ENCODE peak calls at places on chromosomes 12 and 14, in four cellular contexts. T is body of pancreas, E is H54, A is NB4. P is an unnamed sample.

GRCh38 chr12:52529417-52529816 is 9.2 kb upstream of the KRT5 start:
- DNase-seq in T (no peak), E (no peak), A (no peak), P (no peak)

GRCh38 chr14:94753067-94753466 is 16.8 kb downstream of the GSC start:
- DNase-seq in T (no peak), E (no peak), A (no peak), P (no peak)

GRCh38 chr12:118060301-118061010 is 523 bp downstream of the WSB2 start:
- DNase-seq in T (peak), E (peak), A (peak), P (peak)

GRCh38 chr12:77795699-77796098 is 35.0 kb upstream of the NAV3 start:
- DNase-seq in T (no peak), E (no peak), A (no peak), P (no peak)

GRCh38 chr14:50040401-50040775 is 76.0 kb downstream of the VCPKMT start:
- DNase-seq in T (no peak), E (peak), A (peak), P (no peak)

GRCh38 chr12:124694846-124695497 is 127.6 kb upstream of the NCOR2 start:
- DNase-seq in T (no peak), E (peak), A (peak), P (no peak)

GRCh38 chr12:126554599-126554998 is 1489.4 kb downstream of the AACS start:
- DNase-seq in T (no peak), E (no peak), A (no peak), P (no peak)

GRCh38 chr12:49921299-49921698 is 17.6 kb upstream of the FAIM2 start:
- DNase-seq in T (no peak), E (no peak), A (no peak), P (no peak)

GRCh38 chr12:49206389-49206788 is 17.5 kb upstream of the TUBA1A start:
- DNase-seq in T (no peak), E (no peak), A (no peak), P (no peak)

GRCh38 chr12:17304503-17305347 is 698.8 kb upstream of the LMO3 start:
- DNase-seq in T (no peak), E (no peak), A (peak), P (no peak)

GRCh38 chr12:54173066-54173726 is 15.6 kb downstream of the SMUG1 start:
- DNase-seq in T (peak), E (no peak), A (peak), P (no peak)

GRCh38 chr12:123696209-123696608 is 15.9 kb upstream of the ATP6V0A2 start:
- DNase-seq in T (peak), E (no peak), A (no peak), P (no peak)

GRCh38 chr12:124994435-124994975 is 1.1 kb downstream of the BRI3BP start:
- DNase-seq in T (peak), E (no peak), A (peak), P (peak)

GRCh38 chr14:72476657-72477499 is 417.0 kb downstream of the DPF3 start:
- DNase-seq in T (no peak), E (peak), A (peak), P (peak)

GRCh38 chr12:40146800-40147797 is 41.2 kb upstream of the SLC2A13 start:
- DNase-seq in T (no peak), E (no peak), A (peak), P (peak)

GRCh38 chr14:38047518-38047917 is 160.2 kb upstream of the SSTR1 start:
- DNase-seq in T (no peak), E (no peak), A (no peak), P (no peak)

GRCh38 chr14:104342435-104343293 is 204.3 kb downstream of the KIF26A start:
- DNase-seq in T (no peak), E (no peak), A (no peak), P (no peak)

GRCh38 chr12:104790296-104791125 is 167.6 kb downstream of the SLC41A2 start:
- DNase-seq in T (peak), E (peak), A (peak), P (peak)

GRCh38 chr12:25054076-25054782 is 105.3 kb upstream of the BCAT1 start:
- DNase-seq in T (no peak), E (no peak), A (peak), P (peak)

GRCh38 chr12:57016348-57016747 is at the start of gene TAC3:
- DNase-seq in T (no peak), E (no peak), A (peak), P (peak)

GRCh38 chr12:123398177-123398916 is 14.4 kb downstream of the KMT5A start:
- DNase-seq in T (peak), E (no peak), A (no peak), P (peak)

GRCh38 chr14:71803539-71804260 is 128.5 kb upstream of the RGS6 start:
- DNase-seq in T (no peak), E (no peak), A (no peak), P (no peak)

GRCh38 chr14:20332946-20333782 is at the start of gene CCNB1IP1:
- DNase-seq in T (peak), E (peak), A (peak), P (peak)

GRCh38 chr12:90816353-90817089 is 138.5 kb downstream of the CCER1 start:
- DNase-seq in T (no peak), E (no peak), A (no peak), P (no peak)

GRCh38 chr12:123457980-123458779 is at the start of gene SNRNP35:
- DNase-seq in T (peak), E (peak), A (peak), P (peak)

GRCh38 chr12:68175566-68176033 is 16.1 kb upstream of the IFNG start:
- DNase-seq in T (no peak), E (no peak), A (no peak), P (no peak)

GRCh38 chr12:20578142-20578541 is 117.0 kb upstream of the SLCO1C1 start:
- DNase-seq in T (no peak), E (no peak), A (no peak), P (no peak)

GRCh38 chr12:5803532-5803931 is 141.5 kb downstream of the ANO2 start:
- DNase-seq in T (no peak), E (no peak), A (no peak), P (no peak)

GRCh38 chr12:122918827-122919226 is 22.9 kb upstream of the VPS37B start:
- DNase-seq in T (no peak), E (no peak), A (no peak), P (no peak)

GRCh38 chr14:103845327-103845726 is 2.0 kb downstream of the PPP1R13B start:
- DNase-seq in T (no peak), E (no peak), A (no peak), P (no peak)

GRCh38 chr12:18861287-18861858 is 123.5 kb downstream of the CAPZA3 start:
- DNase-seq in T (no peak), E (no peak), A (peak), P (peak)

GRCh38 chr14:36870776-36871175 is 209.1 kb downstream of the PAX9 start:
- DNase-seq in T (no peak), E (no peak), A (no peak), P (no peak)

GRCh38 chr12:75631809-75632208 is 120.4 kb upstream of the KRR1 start:
- DNase-seq in T (no peak), E (no peak), A (no peak), P (no peak)

GRCh38 chr12:80778005-80778541 is 61.4 kb downstream of the MYF5 start:
- DNase-seq in T (peak), E (no peak), A (peak), P (peak)

GRCh38 chr14:104770851-104771272 is 17.9 kb downstream of the SIVA1 start:
- DNase-seq in T (no peak), E (no peak), A (peak), P (peak)

GRCh38 chr14:104820669-104821228 is 19.8 kb downstream of the ZBTB42 start:
- DNase-seq in T (peak), E (no peak), A (no peak), P (no peak)

GRCh38 chr12:95590775-95591174 is 39.5 kb upstream of the USP44 start:
- DNase-seq in T (peak), E (no peak), A (no peak), P (no peak)

GRCh38 chr12:79677667-79678066 is 13.1 kb downstream of the PAWR start:
- DNase-seq in T (no peak), E (no peak), A (no peak), P (no peak)

GRCh38 chr12:118645219-118645618 is 268.9 kb downstream of the SUDS3 start:
- DNase-seq in T (peak), E (no peak), A (peak), P (peak)

GRCh38 chr12:120580787-120581723 is at the start of gene POP5:
- DNase-seq in T (peak), E (peak), A (peak), P (peak)
- TF ChIP-seq POLR2A in T (peak), E (peak), A (peak), P (peak)

DNA sequence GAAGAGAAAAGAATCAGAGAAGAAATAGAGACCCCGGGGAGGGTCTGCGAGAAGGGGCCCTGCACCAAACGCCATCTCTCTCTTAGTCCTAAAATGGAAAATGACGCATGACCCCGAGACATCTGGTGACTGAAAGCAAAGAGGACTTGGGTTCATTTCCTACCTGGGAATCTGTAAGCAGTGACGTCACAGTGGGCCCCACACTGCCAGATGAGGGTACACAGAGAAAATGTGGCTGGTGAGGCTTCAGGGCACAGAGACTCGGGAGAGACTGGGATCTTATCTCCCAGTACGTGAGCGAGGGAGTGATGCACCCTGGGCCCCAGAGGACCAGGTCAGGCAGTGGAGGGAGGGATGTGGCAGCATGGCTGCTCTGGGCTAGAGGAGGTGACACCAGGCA is 288.1 kb upstream of the SFSWAP start:
- DNase-seq in T (no peak), E (no peak), A (no peak), P (no peak)
- TF ChIP-seq POLR2A in T (no peak), E (no peak), A (no peak), P (no peak)

DNA sequence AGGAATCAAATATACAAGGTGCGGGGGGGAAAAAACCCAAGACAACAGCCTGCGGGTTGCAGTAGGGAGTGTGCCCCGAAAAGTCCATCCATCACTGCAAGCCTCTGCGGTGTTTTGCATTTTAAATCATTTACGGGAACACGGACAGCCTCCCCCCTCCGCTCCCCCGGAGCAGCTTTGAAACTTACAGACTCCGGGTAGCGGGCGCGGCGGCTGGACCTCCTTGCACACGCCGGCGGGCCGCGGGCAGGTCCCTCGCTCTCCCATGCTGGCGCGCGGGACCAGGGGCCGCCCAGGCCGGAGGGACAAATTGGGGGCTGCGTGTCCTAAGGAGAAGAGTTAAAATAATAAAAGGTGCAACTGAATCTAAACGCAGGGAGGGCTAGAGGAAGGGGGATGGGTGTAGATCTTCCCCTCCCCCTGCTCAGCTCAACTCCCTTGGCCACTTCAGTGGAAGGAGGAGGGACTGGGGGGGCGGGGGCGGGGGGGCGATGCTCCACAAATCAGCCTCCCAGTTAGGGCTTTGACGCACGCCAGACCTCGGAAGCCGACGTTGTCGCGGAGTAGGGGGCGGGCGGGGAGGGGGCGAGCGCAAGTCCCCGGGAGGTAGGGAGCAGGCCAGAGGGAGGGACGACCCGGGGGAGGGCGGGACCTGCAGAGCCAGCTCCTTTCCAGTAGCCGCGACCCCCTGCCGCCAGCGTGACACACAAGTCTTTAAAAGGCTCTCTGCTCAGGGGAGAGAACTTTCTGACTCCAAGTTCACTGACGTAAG is at the start of gene KCNJ8:
- DNase-seq in T (peak), E (no peak), A (peak), P (no peak)
- TF ChIP-seq POLR2A in T (peak), E (no peak), A (no peak), P (no peak)

GRCh38 chr12:754238-754816 is 1.9 kb downstream of the WNK1 start:
- DNase-seq in T (peak), E (no peak), A (peak), P (peak)

GRCh38 chr12:753401-754237 is 1.2 kb downstream of the WNK1 start:
- DNase-seq in T (peak), E (no peak), A (peak), P (peak)

GRCh38 chr12:751828-752672 is at the start of gene WNK1:
- DNase-seq in T (peak), E (peak), A (peak), P (peak)

GRCh38 chr12:751192-751827 is 1.1 kb upstream of the WNK1 start:
- DNase-seq in T (peak), E (peak), A (peak), P (peak)

DNA sequence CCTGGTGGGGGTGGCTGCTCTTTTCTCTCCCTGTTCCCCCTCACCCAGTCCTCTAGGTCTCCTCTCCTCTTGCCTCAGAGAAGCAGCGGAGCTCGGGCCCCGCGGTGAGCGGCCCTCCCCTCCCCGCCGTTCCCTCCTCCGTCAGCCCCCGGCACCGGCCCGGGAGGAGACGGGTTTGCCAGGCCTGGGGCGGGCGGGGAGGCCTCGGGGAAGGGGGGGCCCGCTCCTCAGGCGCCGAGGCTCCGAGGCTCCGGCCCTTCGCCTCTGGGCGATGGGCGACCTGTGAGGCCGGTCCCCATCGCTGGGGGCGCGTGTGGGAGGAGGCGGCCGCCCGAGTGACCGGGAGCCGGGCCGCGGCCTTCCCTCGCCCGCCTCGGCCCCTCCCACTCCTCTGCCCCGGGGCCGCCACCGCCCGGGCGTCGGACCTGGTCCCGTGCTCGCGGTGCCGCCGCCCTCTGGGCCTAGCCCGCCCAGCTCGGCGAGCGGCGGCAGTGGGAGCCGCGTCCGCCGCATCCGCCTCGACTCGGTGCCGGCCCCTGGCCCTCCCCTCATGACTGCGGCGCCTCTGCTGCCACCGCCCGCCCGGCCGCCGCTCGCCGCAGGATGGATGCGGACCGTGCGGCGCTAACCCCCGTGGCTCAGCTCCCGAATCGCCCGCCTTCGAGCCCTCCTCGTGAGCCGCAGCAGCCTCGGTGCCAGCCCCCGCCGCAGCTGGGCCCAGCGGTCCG is 458 bp downstream of the WNK1 start:
- DNase-seq in T (peak), E (no peak), A (peak), P (peak)
- TF ChIP-seq POLR2A in T (no peak), E (no peak), A (no peak), P (no peak)

DNA sequence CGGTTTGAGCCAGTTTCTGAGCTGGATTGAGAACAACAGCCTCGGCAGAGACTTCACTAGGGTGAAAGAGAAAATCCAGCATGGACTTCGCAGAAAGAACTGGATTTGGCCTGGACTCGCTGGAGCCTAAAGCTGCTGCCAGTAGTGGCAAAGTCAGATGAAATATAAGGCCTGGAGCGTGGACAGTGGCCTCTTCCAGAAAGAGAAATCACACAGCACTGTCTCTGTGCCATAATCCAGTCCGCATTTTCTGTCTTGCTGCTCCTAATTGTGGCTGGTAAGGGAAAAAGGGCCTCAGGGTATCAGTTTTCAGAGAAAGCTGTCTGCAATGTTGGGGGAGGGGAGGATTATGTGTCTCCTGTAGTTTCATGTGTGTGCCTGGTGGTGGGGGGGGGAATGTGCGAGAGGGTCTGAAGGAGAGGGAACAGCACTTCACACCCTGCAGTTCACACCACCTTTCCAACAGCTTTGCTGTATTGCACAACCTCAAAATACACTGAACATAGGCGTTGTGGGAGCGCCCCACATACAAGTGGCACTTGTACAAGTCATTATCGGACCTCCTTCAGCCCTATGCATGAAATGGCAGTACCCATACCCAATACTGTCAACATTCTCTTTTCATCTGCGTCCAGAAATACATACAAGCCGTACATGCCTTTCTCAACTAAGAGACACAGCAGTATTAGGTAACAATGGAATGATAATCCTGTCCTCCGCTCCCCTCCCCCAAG is 107.6 kb upstream of the ATF7IP start:
- DNase-seq in T (peak), E (peak), A (peak), P (peak)
- TF ChIP-seq POLR2A in T (no peak), E (no peak), A (no peak), P (no peak)